ENCODE peak calls at places on chromosomes 3 and 15, in ten cellular contexts. Q is progenitor cell of endocrine pancreas; K is upper lobe of right lung; V is WTC11; Z is small intestine; M is NCI-H446 treated with DMSO at 0.1 percent for 48 hours; I is amniotic epithelial cell; N is activated naive CD4-positive, alpha-beta T cell treated with anti-CD3 and anti-CD28 coated beads, Interleukin-2, amount 50 U/mL, for 16 hours; E is globus pallidus; U is stimulated activated CD4-positive, alpha-beta T cell treated with anti-CD3 and anti-CD28 coated beads, Interleukin-15, amount 100 ng/mL, for 1 hour. C is an unnamed sample.
A peak's percentile ranks its signal among the peaks of the same experiment; 100 is the strongest.

GRCh38 chr15:90915808-90916440 is 12.8 kb downstream of the MAN2A2 start:
- DNase-seq in Q (no peak), N (no peak), E (no peak), U (no peak), K (peak; percentile 87), Z (no peak), V (no peak), M (no peak), I (peak; percentile 50), C (no peak)

GRCh38 chr3:59542276-59542675 is 492.5 kb upstream of the CFAP20DC start:
- DNase-seq in U (no peak), M (no peak), V (no peak), Z (no peak), I (no peak), Q (no peak), N (no peak), K (no peak), E (no peak), C (no peak)

GRCh38 chr3:139935071-139935865 is at the start of gene CLSTN2:
- DNase-seq in Q (peak; percentile 66), N (no peak), Z (peak; percentile 38), U (no peak), K (peak; percentile 70), E (peak; percentile 83), V (peak; percentile 76), I (peak; percentile 6), M (peak; percentile 70), C (peak; percentile 74)

GRCh38 chr3:165642761-165643432 is 194.3 kb downstream of the BCHE start:
- DNase-seq in M (peak; percentile 95), K (no peak), Q (no peak), Z (peak; percentile 85), U (no peak), E (no peak), V (no peak), N (no peak), I (peak; percentile 99), C (peak; percentile 12)

GRCh38 chr3:69568458-69568857 is 170.8 kb upstream of the MITF start:
- DNase-seq in E (no peak), U (no peak), Z (no peak), Q (no peak), N (no peak), K (no peak), M (no peak), V (no peak), I (peak; percentile 36), C (no peak)

GRCh38 chr15:38853608-38854007 is 289.0 kb upstream of the RASGRP1 start:
- DNase-seq in E (no peak), U (peak; percentile 7), V (peak; percentile 75), N (peak; percentile 34), Z (no peak), M (no peak), K (no peak), Q (no peak), I (no peak), C (no peak)

GRCh38 chr15:29864501-29864900 is 42.2 kb upstream of the TJP1 start:
- DNase-seq in U (no peak), M (no peak), I (no peak), V (no peak), E (no peak), K (no peak), Q (no peak), N (no peak), Z (no peak), C (no peak)

GRCh38 chr3:129525341-129525968 is 3.0 kb upstream of the RHO start:
- DNase-seq in K (no peak), E (no peak), Z (no peak), I (peak; percentile 67), U (no peak), N (no peak), V (no peak), M (no peak), Q (no peak), C (no peak)

GRCh38 chr15:25862469-25863066 is 559 bp downstream of the ATP10A start:
- DNase-seq in I (no peak), M (no peak), N (peak; percentile 68), K (peak; percentile 83), U (peak; percentile 38), Q (no peak), Z (no peak), V (peak; percentile 47), E (no peak), C (no peak)

GRCh38 chr15:76203766-76204557 is 107.3 kb downstream of the ETFA start:
- DNase-seq in Q (no peak), I (no peak), U (no peak), Z (no peak), M (no peak), K (peak; percentile 61), E (no peak), V (no peak), N (no peak), C (no peak)

GRCh38 chr3:49470714-49471420 is 800 bp downstream of the DAG1 start:
- DNase-seq in K (no peak), I (peak; percentile 29), N (no peak), M (no peak), E (no peak), Z (peak; percentile 44), V (no peak), Q (no peak), U (no peak), C (peak; percentile 26)

GRCh38 chr15:93830221-93830765 is 401.1 kb upstream of the MCTP2 start:
- DNase-seq in I (no peak), Z (no peak), V (no peak), N (no peak), K (no peak), U (no peak), M (no peak), E (no peak), Q (no peak), C (no peak)

GRCh38 chr15:89936051-89936792 is 23.5 kb upstream of the ARPIN start:
- DNase-seq in N (no peak), E (no peak), Z (no peak), Q (no peak), U (no peak), V (no peak), M (no peak), I (no peak), K (no peak), C (no peak)

GRCh38 chr3:30186741-30187219 is 419.6 kb upstream of the TGFBR2 start:
- DNase-seq in I (no peak), V (no peak), Z (no peak), K (no peak), E (no peak), U (no peak), N (no peak), M (peak; percentile 84), Q (no peak), C (no peak)

GRCh38 chr3:149784064-149784704 is 8.2 kb downstream of the ANKUB1 start:
- DNase-seq in V (no peak), N (no peak), Z (no peak), K (no peak), M (no peak), Q (no peak), E (no peak), U (no peak), I (peak; percentile 70), C (no peak)

GRCh38 chr15:88568589-88568988 is 22.1 kb upstream of the DET1 start:
- DNase-seq in I (no peak), N (no peak), M (no peak), K (no peak), Z (no peak), E (no peak), U (no peak), Q (no peak), V (no peak), C (no peak)

GRCh38 chr3:180802837-180803236 is 109.6 kb upstream of the FXR1 start:
- DNase-seq in K (no peak), V (no peak), N (no peak), E (peak; percentile 38), I (peak; percentile 11), Q (no peak), U (no peak), M (peak; percentile 12), Z (peak; percentile 5), C (peak; percentile 74)

GRCh38 chr3:71425491-71426071 is 157.9 kb downstream of the FOXP1 start:
- DNase-seq in N (no peak), K (no peak), I (peak; percentile 89), Z (no peak), M (no peak), V (no peak), Q (no peak), U (no peak), E (no peak), C (no peak)

GRCh38 chr3:127257351-127257750 is 30.5 kb downstream of the PRR20G start:
- DNase-seq in Z (no peak), U (no peak), V (no peak), I (no peak), M (no peak), N (no peak), E (no peak), Q (no peak), K (no peak), C (no peak)